ENCODE peak calls at places on chromosome 20, in six cellular contexts. G is skeletal muscle cell; I is progenitor cell of endocrine pancreas; V is stimulated activated CD4-positive, alpha-beta T cell treated with anti-CD3 and anti-CD28 coated beads, Interleukin-1b, Interleukin-23, amount 100 ng/mL, for 24 hours; B is HT1080; N is SW 1271. K is an unnamed sample.

GRCh38 chr20:45419188-45420091 is 3.5 kb downstream of the PIGT start:
- DNase-seq in G (peak; percentile 90), B (peak; percentile 99), N (no peak), I (no peak), V (no peak), K (no peak)

GRCh38 chr20:16898433-16898832 is 150.3 kb downstream of the OTOR start:
- DNase-seq in G (peak; percentile 35), B (no peak), V (no peak), I (no peak), N (no peak), K (no peak)

GRCh38 chr20:23565503-23566056 is 2.7 kb downstream of the CST9L start:
- DNase-seq in G (no peak), N (no peak), B (no peak), V (no peak), I (no peak), K (no peak)

GRCh38 chr20:53080969-53081871 is 109.1 kb downstream of the TSHZ2 start:
- DNase-seq in B (peak; percentile 53), N (no peak), V (no peak), I (no peak), G (no peak), K (no peak)

GRCh38 chr20:62406635-62407176 is 379 bp downstream of the CABLES2 start:
- DNase-seq in B (no peak), G (no peak), N (no peak), V (no peak), I (no peak), K (no peak)

GRCh38 chr20:57247292-57247975 is 19.0 kb downstream of the BMP7 start:
- DNase-seq in I (no peak), B (no peak), V (no peak), N (no peak), G (no peak), K (no peak)

GRCh38 chr20:56630506-56631317 is 1.6 kb downstream of the TFAP2C start:
- DNase-seq in I (no peak), B (peak; percentile 64), N (peak; percentile 47), V (no peak), G (no peak), K (no peak)

GRCh38 chr20:1946762-1947534 is 46.9 kb downstream of the PDYN start:
- DNase-seq in B (no peak), I (peak; percentile 26), G (no peak), V (no peak), N (no peak), K (peak; percentile 65)

GRCh38 chr20:13791562-13792459 is 7.0 kb downstream of the NDUFAF5 start:
- DNase-seq in V (no peak), B (no peak), N (no peak), I (no peak), G (no peak), K (no peak)

GRCh38 chr20:2088904-2089303 is 12.7 kb upstream of the STK35 start:
- DNase-seq in I (no peak), N (no peak), V (no peak), G (no peak), B (no peak), K (no peak)

GRCh38 chr20:20448891-20449290 is 81.0 kb downstream of the INSM1 start:
- DNase-seq in V (no peak), I (no peak), G (no peak), N (no peak), B (no peak), K (no peak)

GRCh38 chr20:62408055-62408454 is 970 bp upstream of the CABLES2 start:
- DNase-seq in I (no peak), N (no peak), G (no peak), B (no peak), V (no peak), K (no peak)

K was measured in mesothelial cell of epicardium.